ENCODE peak calls at places on chromosomes 5 and 9, in five cellular contexts. L is PC-3, D is astrocyte, P is GM23338, W is IMR-90. H is an unnamed sample.

GRCh38 chr9:74598874-74599273 is 101.7 kb downstream of the RORB start:
- DNase-seq in L (no peak), D (no peak), P (no peak), W (no peak), H (no peak)

GRCh38 chr5:44294492-44294891 is 94.7 kb downstream of the FGF10 start:
- DNase-seq in L (peak; percentile 7), D (no peak), P (no peak), W (no peak), H (no peak)

GRCh38 chr5:76601470-76601869 is 21.7 kb downstream of the F2RL2 start:
- DNase-seq in L (peak; percentile 69), D (peak; percentile 46), P (peak; percentile 90), W (peak; percentile 80), H (peak; percentile 81)

GRCh38 chr9:119318371-119318770 is 50.9 kb downstream of the BRINP1 start:
- DNase-seq in L (no peak), D (no peak), P (peak; percentile 25), W (no peak), H (peak; percentile 26)

GRCh38 chr9:89562186-89562814 is 42.5 kb upstream of the GADD45G start:
- DNase-seq in L (no peak), D (peak; percentile 6), P (no peak), W (no peak), H (no peak)

GRCh38 chr5:127295454-127295853 is 4.9 kb downstream of the MEGF10 start:
- DNase-seq in L (no peak), D (no peak), P (no peak), W (no peak), H (no peak)

GRCh38 chr5:55577353-55578060 is 42.7 kb upstream of the PLPP1 start:
- DNase-seq in L (no peak), D (peak; percentile 86), P (no peak), W (no peak), H (no peak)

GRCh38 chr9:34985311-34985899 is 4.1 kb upstream of the DNAJB5 start:
- DNase-seq in L (peak; percentile 65), D (peak; percentile 19), P (peak; percentile 84), W (peak; percentile 63), H (peak; percentile 80)

GRCh38 chr9:123685489-123686083 is 244.3 kb downstream of the DENND1A start:
- DNase-seq in L (no peak), D (no peak), P (no peak), W (no peak), H (no peak)

GRCh38 chr5:124859027-124859426 is 112.6 kb upstream of the ZNF608 start:
- DNase-seq in L (no peak), D (no peak), P (no peak), W (no peak), H (no peak)

GRCh38 chr9:77218612-77219011 is 41.3 kb downstream of the VPS13A start:
- DNase-seq in L (peak; percentile 36), D (peak; percentile 73), P (no peak), W (peak; percentile 86), H (no peak)

GRCh38 chr5:81344736-81345135 is 43.3 kb downstream of the ZCCHC9 start:
- DNase-seq in L (no peak), D (no peak), P (no peak), W (no peak), H (no peak)

GRCh38 chr5:55603947-55604346 is 69.2 kb upstream of the PLPP1 start:
- DNase-seq in L (no peak), D (peak; percentile 66), P (no peak), W (peak; percentile 70), H (no peak)

GRCh38 chr5:5298841-5299543 is 123.5 kb upstream of the ICE1 start:
- DNase-seq in L (no peak), D (peak; percentile 32), P (no peak), W (no peak), H (no peak)

GRCh38 chr9:133371261-133371711 is 4.6 kb downstream of the SURF4 start:
- DNase-seq in L (no peak), D (peak; percentile 31), P (no peak), W (no peak), H (no peak)

GRCh38 chr9:80197661-80198060 is 625.9 kb downstream of the TLE4 start:
- DNase-seq in L (peak; percentile 59), D (peak; percentile 10), P (no peak), W (peak; percentile 84), H (no peak)

GRCh38 chr5:124544366-124545055 is 201.9 kb downstream of the ZNF608 start:
- DNase-seq in L (peak; percentile 4), D (peak; percentile 45), P (no peak), W (peak; percentile 43), H (no peak)

GRCh38 chr5:126368239-126368812 is 54.9 kb upstream of the GRAMD2B start:
- DNase-seq in L (peak; percentile 66), D (no peak), P (peak; percentile 88), W (peak; percentile 25), H (peak; percentile 73)

GRCh38 chr9:4430492-4431261 is 59.6 kb upstream of the SLC1A1 start:
- DNase-seq in L (no peak), D (peak; percentile 3), P (no peak), W (no peak), H (no peak)

GRCh38 chr5:149360262-149360661 is 2.4 kb downstream of the PCYOX1L start:
- DNase-seq in L (no peak), D (no peak), P (no peak), W (no peak), H (no peak)

GRCh38 chr5:155822177-155822576 is 504.8 kb upstream of the SGCD start:
- DNase-seq in L (no peak), D (no peak), P (peak; percentile 33), W (no peak), H (no peak)

GRCh38 chr5:138635268-138635667 is 60.1 kb upstream of the HSPA9 start:
- DNase-seq in L (no peak), D (peak; percentile 14), P (no peak), W (peak; percentile 29), H (no peak)

GRCh38 chr9:131117111-131117761 is 8.2 kb upstream of the NUP214 start:
- DNase-seq in L (no peak), D (no peak), P (no peak), W (no peak), H (no peak)

DNA sequence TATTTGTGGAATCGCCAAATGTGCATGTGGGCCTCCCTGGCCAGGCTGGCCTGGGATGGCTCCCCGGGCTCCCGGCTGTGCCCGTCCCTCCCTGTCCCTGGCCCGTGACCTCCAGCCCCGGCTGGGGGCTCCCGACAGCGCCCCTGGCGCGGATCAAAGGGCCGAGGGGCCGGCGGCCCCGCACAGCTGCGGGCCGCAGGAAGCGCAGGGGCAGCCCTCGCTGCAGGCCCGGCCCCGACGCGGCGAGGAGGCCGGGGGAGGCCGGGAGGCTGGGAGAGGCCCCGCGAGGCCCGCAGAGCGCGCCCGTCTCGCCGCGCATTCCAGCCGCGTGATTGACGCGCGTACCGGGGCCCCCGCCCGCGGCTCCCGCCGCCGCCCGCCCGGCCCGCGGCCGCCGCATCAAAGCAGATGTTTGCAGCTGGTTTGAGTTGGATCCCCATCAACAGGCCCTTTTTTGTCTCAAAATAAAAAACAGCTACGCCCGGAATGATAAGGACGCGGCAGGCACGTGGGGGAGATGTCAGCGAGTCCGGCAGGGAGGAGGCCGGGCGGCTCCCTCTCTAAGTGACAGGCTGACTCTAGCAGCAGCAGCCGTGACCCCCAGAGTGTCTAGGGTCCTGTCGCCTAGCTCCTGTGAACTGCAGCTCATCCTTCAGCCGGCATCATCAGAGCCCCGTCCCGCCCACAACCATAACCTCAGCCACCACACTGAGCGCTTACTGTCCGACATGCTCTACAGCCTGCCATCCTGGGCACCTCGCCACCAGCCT is 69.4 kb downstream of the LMX1B start:
- DNase-seq in L (no peak), D (no peak), P (peak; percentile 40), W (no peak), H (peak; percentile 68)
- H2AFZ ChIP-seq in L (no peak overlapping the region), D (no peak overlapping the region), P (no peak overlapping the region), W (no peak overlapping the region), H (no peak overlapping the region)

DNA sequence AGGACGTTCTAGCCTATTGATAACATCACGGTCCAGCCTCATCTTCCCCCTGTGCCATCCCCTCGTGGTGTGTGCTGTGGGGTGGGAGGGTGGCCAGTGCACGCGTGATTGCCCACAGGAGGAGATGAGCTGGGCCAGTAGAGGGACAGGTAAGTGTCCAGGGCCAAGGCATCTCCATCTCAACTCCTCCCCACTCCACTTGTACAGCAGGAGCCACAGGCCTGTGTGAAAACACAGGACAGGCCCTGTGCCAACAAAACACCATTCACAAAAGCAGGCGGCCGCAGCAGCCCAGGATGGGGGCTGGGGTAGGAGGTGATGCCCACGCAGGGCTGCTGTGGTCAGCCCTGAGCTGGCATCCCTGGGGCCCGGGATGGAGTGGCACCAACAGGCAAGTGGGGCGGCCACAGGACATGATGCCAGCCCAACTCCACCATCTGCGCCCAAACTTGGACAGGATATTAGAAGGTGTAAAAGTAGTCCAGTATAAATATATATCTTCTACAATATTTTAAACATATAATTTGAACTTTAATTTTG is 32.6 kb downstream of the TPPP start:
- DNase-seq in L (no peak), D (no peak), P (no peak), W (no peak), H (no peak)
- TF ChIP-seq CTCF in L (no peak), D (no peak), P (no peak), W (no peak), H (no peak)

DNA sequence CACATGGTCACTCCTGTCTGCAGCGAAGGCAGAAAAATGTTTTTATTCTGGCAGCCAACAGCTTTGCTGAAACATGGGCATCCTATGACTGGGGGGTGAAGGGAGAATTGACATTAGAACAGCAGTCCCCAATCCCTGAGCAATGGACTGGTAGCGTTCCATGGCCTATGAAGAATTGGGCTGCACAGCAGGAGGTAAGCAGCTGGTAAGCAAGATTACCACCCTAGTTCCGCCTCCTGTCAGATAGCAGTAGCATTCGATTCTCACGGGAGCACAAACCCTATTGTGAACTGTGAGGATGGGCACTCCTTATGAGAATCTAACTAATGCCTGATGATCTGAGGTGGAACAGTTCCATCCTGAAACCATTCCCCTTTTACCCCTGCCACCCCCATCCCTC is 93.0 kb upstream of the FTMT start:
- DNase-seq in L (no peak), D (no peak), P (peak; percentile 38), W (no peak), H (peak; percentile 72)
- H2AFZ ChIP-seq in L (no peak overlapping the region), D (no peak overlapping the region), P (no peak overlapping the region), W (peak overlapping the region; percentile 43), H (no peak overlapping the region)

GRCh38 chr5:169832236-169832635 is 148.1 kb downstream of the INSYN2B start:
- DNase-seq in L (no peak), D (no peak), P (no peak), W (no peak), H (no peak)

GRCh38 chr5:169827769-169828168 is 152.5 kb downstream of the INSYN2B start:
- DNase-seq in L (no peak), D (no peak), P (no peak), W (peak; percentile 14), H (no peak)

GRCh38 chr5:169828385-169828784 is 151.9 kb downstream of the INSYN2B start:
- DNase-seq in L (no peak), D (peak; percentile 31), P (no peak), W (no peak), H (no peak)

GRCh38 chr5:169831331-169831730 is 149.0 kb downstream of the INSYN2B start:
- DNase-seq in L (no peak), D (no peak), P (no peak), W (peak; percentile 27), H (no peak)

GRCh38 chr5:169826618-169827017 is 153.7 kb downstream of the INSYN2B start:
- DNase-seq in L (peak; percentile 33), D (no peak), P (peak; percentile 59), W (no peak), H (no peak)
- TF ChIP-seq CTCF in L (peak; percentile 58), D (peak; percentile 17), P (peak; percentile 57), W (no peak), H (peak; percentile 22)

H was measured in neural progenitor cell.